ENCODE peak calls at places on chromosomes 4 and X, in five cellular contexts. K is HCT116, B is IMR-90, J is fibroblast of lung, H is GM12878. R is an unnamed sample.

GRCh38 chrX:19956923-19957322 is 33.9 kb downstream of the BCLAF3 start:
- DNase-seq in K (no peak), B (no peak), J (peak; percentile 59), H (no peak), R (no peak)

GRCh38 chrX:15576019-15576418 is 24.7 kb downstream of the ACE2 start:
- DNase-seq in K (no peak), B (peak; percentile 23), J (peak; percentile 30), H (no peak), R (no peak)

GRCh38 chr4:176210101-176210500 is 14.7 kb upstream of the SPATA4 start:
- DNase-seq in K (no peak), B (no peak), J (no peak), H (no peak), R (no peak)

GRCh38 chrX:130247996-130248395 is 20.7 kb downstream of the ZNF280C start:
- DNase-seq in K (no peak), B (no peak), J (no peak), H (no peak), R (no peak)

GRCh38 chrX:9816094-9816700 is 30.0 kb downstream of the SHROOM2 start:
- DNase-seq in K (no peak), B (no peak), J (peak; percentile 46), H (no peak), R (no peak)

GRCh38 chr4:77044458-77045124 is 31.2 kb downstream of the CCNI start:
- DNase-seq in K (no peak), B (peak; percentile 80), J (peak; percentile 63), H (peak; percentile 8), R (no peak)

GRCh38 chr4:42371306-42372063 is 25.8 kb upstream of the SHISA3 start:
- DNase-seq in K (peak; percentile 33), B (peak; percentile 60), J (peak; percentile 50), H (no peak), R (no peak)

GRCh38 chr4:125582302-125582701 is 267.5 kb downstream of the FAT4 start:
- DNase-seq in K (no peak), B (peak; percentile 30), J (peak; percentile 15), H (no peak), R (no peak)

GRCh38 chr4:114603455-114603854 is 4.8 kb downstream of the UGT8 start:
- DNase-seq in K (no peak), B (no peak), J (no peak), H (peak; percentile 72), R (no peak)
- H3K9ac ChIP-seq in K (no peak overlapping the region), B (no peak overlapping the region), J (no peak overlapping the region), H (no peak overlapping the region), R (peak overlapping the region; percentile 70)

GRCh38 chr4:24979554-24979953 is 51.2 kb downstream of the LGI2 start:
- DNase-seq in K (no peak), B (no peak), J (no peak), H (no peak), R (no peak)
- H3K4me3 ChIP-seq in K (no peak overlapping the region), B (no peak overlapping the region), J (no peak overlapping the region), H (no peak overlapping the region), R (no peak overlapping the region)

GRCh38 chr4:40403079-40403478 is 67.9 kb downstream of the CHRNA9 start:
- DNase-seq in K (no peak), B (no peak), J (no peak), H (no peak), R (no peak)

GRCh38 chr4:40401096-40401495 is 66.0 kb downstream of the CHRNA9 start:
- DNase-seq in K (no peak), B (no peak), J (no peak), H (no peak), R (no peak)

GRCh38 chr4:40401646-40402045 is 66.5 kb downstream of the CHRNA9 start:
- DNase-seq in K (no peak), B (peak; percentile 7), J (no peak), H (no peak), R (no peak)

GRCh38 chr4:40402556-40402955 is 67.4 kb downstream of the CHRNA9 start:
- DNase-seq in K (no peak), B (no peak), J (no peak), H (no peak), R (no peak)

DNA sequence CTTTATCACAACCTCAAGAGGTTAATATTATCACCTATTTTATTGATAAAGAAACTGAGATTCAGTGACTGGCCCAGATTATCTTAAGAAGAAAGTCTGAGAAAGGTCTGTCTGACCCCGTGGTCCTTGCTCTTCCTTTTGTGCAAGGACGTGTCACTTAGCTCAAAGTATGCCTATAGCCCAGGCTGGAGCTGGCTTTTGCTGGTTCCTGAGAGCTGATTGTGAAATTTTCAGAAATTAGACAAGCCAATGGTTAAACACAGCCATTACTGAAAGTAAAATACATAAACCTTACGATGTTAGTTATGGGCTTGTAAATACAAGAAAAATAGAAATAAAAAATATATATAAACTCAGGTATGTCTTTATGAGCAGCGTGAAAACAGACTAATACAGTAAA is 70.1 kb downstream of the CHRNA9 start:
- DNase-seq in K (no peak), B (no peak), J (no peak), H (no peak), R (no peak)
- H3K9ac ChIP-seq in K (no peak overlapping the region), B (no peak overlapping the region), J (no peak overlapping the region), H (no peak overlapping the region), R (no peak overlapping the region)

GRCh38 chrX:87571965-87572364 is 54.4 kb downstream of the KLHL4 start:
- DNase-seq in K (no peak), B (no peak), J (peak; percentile 6), H (no peak), R (no peak)
- H3K4me3 ChIP-seq in K (no peak overlapping the region), B (no peak overlapping the region), J (no peak overlapping the region), H (no peak overlapping the region), R (no peak overlapping the region)

GRCh38 chr4:6693274-6694176 is at the start of gene S100P:
- DNase-seq in K (no peak), B (no peak), J (no peak), H (no peak), R (peak; percentile 77)

GRCh38 chr4:6692806-6693205 is 872 bp upstream of the S100P start:
- DNase-seq in K (no peak), B (peak; percentile 42), J (no peak), H (no peak), R (no peak)

GRCh38 chr4:6692379-6692778 is 1.3 kb upstream of the S100P start:
- DNase-seq in K (no peak), B (no peak), J (no peak), H (no peak), R (no peak)

GRCh38 chr4:6695660-6696581 is 2.2 kb downstream of the S100P start:
- DNase-seq in K (no peak), B (peak; percentile 16), J (no peak), H (no peak), R (no peak)

DNA sequence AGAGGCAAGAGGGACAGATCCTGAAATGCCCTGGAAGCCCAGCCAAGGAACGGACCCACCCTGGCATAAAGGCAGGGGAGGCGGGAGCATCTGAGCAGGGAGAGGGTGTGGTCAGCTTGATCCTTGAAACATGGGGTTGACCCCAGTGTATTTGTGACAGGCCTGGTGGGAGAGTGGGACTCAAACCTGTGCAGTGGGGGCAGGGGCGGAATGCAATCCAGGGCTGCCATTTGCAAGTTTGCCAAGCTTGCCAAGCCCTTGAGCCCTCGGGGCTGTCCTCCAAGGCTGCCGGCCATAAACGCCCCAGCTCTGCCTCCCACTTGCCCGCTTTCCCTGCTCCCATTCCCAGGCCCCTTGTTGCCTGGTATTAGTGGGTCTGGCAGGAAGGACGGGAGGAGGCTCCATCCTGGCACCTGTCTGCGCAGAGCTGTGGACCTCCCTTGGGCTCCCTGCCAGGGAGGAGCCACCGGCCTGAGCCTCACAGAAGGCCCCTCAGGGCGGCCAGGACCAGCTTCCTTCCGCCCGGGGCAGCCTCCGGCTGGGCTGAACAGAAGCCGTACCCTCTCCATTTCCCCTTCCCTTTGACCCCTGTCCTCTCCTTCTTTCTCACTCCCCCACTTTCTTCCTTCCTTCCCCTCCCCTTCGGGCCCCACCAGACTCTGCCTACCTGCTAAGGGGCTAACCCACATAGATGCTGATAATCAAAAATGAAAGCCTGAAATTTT is 661 bp downstream of the S100P start:
- DNase-seq in K (no peak), B (no peak), J (no peak), H (no peak), R (no peak)
- H3K9ac ChIP-seq in K (no peak overlapping the region), B (no peak overlapping the region), J (no peak overlapping the region), H (no peak overlapping the region), R (no peak overlapping the region)

R was measured in kidney.